ENCODE peak calls at places on chromosomes 16 and 17, in six cellular contexts. K is HFF-Myc, C is heart left ventricle, R is tibial nerve, J is heart right ventricle, B is mammary epithelial cell. P is an unnamed sample.

GRCh38 chr17:27429666-27430382 is 26.4 kb upstream of the KSR1 start:
- DNase-seq in R (no peak), C (no peak), J (no peak), B (no peak), K (no peak), P (no peak)

GRCh38 chr16:5615868-5616642 is 518.5 kb upstream of the EEF2KMT start:
- DNase-seq in K (peak), R (peak), C (peak), B (no peak), J (peak), P (no peak)

GRCh38 chr16:77406680-77407079 is 28.2 kb downstream of the ADAMTS18 start:
- DNase-seq in R (no peak), B (peak), J (no peak), C (no peak), K (no peak), P (no peak)

GRCh38 chr16:30417447-30418349 is 10.3 kb downstream of the ZNF771 start:
- DNase-seq in C (peak), J (peak), R (no peak), B (peak), K (peak), P (peak)

GRCh38 chr16:72400257-72401078 is 228.5 kb upstream of the PMFBP1 start:
- DNase-seq in J (peak), R (peak), K (peak), C (peak), B (peak), P (no peak)

GRCh38 chr17:8021565-8022357 is 17.1 kb upstream of the ALOX15B start:
- DNase-seq in J (no peak), C (no peak), K (no peak), R (no peak), B (no peak), P (no peak)

GRCh38 chr17:12099412-12099811 is 78.7 kb downstream of the MAP2K4 start:
- DNase-seq in J (no peak), B (no peak), C (no peak), K (no peak), R (no peak), P (no peak)

GRCh38 chr17:66309793-66310192 is 7.4 kb downstream of the PRKCA start:
- DNase-seq in B (no peak), C (no peak), J (no peak), K (no peak), R (no peak), P (no peak)

GRCh38 chr17:2123467-2124251 is 68.8 kb downstream of the HIC1 start:
- DNase-seq in R (no peak), B (no peak), C (no peak), K (no peak), J (peak), P (no peak)

GRCh38 chr17:41907185-41907556 is 11.6 kb downstream of the ACLY start:
- DNase-seq in R (no peak), B (no peak), K (peak), C (no peak), J (no peak), P (peak)

GRCh38 chr17:39485555-39485954 is 24.3 kb downstream of the CDK12 start:
- DNase-seq in C (no peak), J (no peak), B (peak), R (no peak), K (no peak), P (peak)

GRCh38 chr16:85947511-85948509 is 48.8 kb downstream of the IRF8 start:
- DNase-seq in B (no peak), J (no peak), C (no peak), R (no peak), K (no peak), P (no peak)

GRCh38 chr17:66367112-66367511 is 64.7 kb downstream of the PRKCA start:
- DNase-seq in B (no peak), R (no peak), K (no peak), J (no peak), C (no peak), P (no peak)

GRCh38 chr17:82249896-82250581 is 21.2 kb downstream of the SLC16A3 start:
- DNase-seq in B (no peak), K (no peak), R (no peak), C (no peak), J (no peak), P (no peak)

GRCh38 chr16:55944377-55944802 is 69.2 kb upstream of the CES5A start:
- DNase-seq in J (peak), C (peak), K (peak), R (peak), B (peak), P (no peak)

GRCh38 chr16:19153876-19154275 is 14.2 kb upstream of the SYT17 start:
- DNase-seq in R (no peak), C (no peak), B (no peak), K (no peak), J (no peak), P (no peak)

GRCh38 chr17:48336986-48337385 is 93.0 kb downstream of the SKAP1 start:
- DNase-seq in K (no peak), C (no peak), B (no peak), R (no peak), J (no peak), P (no peak)

GRCh38 chr16:48158296-48158695 is 2.5 kb upstream of the ABCC12 start:
- DNase-seq in J (no peak), C (no peak), R (no peak), K (no peak), B (peak), P (peak)

GRCh38 chr17:72171703-72172670 is 51.2 kb downstream of the SOX9 start:
- DNase-seq in B (no peak), K (no peak), C (no peak), R (no peak), J (no peak), P (no peak)

GRCh38 chr17:14784997-14785696 is 480.0 kb downstream of the PMP22 start:
- DNase-seq in C (no peak), B (peak), J (no peak), R (no peak), K (no peak), P (no peak)

GRCh38 chr17:42843358-42843934 is 934 bp upstream of the AOC2 start:
- DNase-seq in C (peak), R (peak), B (peak), J (peak), K (no peak), P (no peak)

GRCh38 chr16:71214771-71215381 is 15.6 kb downstream of the HYDIN start:
- DNase-seq in B (peak), C (no peak), K (no peak), J (no peak), R (no peak), P (no peak)

GRCh38 chr16:86307518-86307903 is 202.8 kb upstream of the FOXF1 start:
- DNase-seq in R (no peak), C (no peak), J (no peak), K (no peak), B (peak), P (peak)

GRCh38 chr16:66949472-66949871 is 11.6 kb upstream of the CES3 start:
- DNase-seq in R (no peak), K (no peak), B (no peak), C (no peak), J (no peak), P (no peak)

GRCh38 chr16:2229091-2229490 is 5.7 kb downstream of the E4F1 start:
- DNase-seq in C (no peak), B (no peak), J (no peak), R (no peak), K (no peak), P (no peak)

GRCh38 chr16:11670171-11671131 is 2.2 kb downstream of the SNN start:
- DNase-seq in K (no peak), B (no peak), C (no peak), R (no peak), J (no peak), P (no peak)

GRCh38 chr17:17935321-17936271 is 36.6 kb downstream of the TOM1L2 start:
- DNase-seq in B (peak), K (no peak), J (no peak), C (no peak), R (peak), P (peak)

GRCh38 chr16:56800355-56800754 is 64.7 kb upstream of the SLC12A3 start:
- DNase-seq in B (no peak), C (no peak), R (no peak), J (no peak), K (no peak), P (no peak)

GRCh38 chr16:49601541-49601940 is 227.9 kb downstream of the C16orf78 start:
- DNase-seq in B (no peak), R (no peak), K (no peak), J (no peak), C (no peak), P (no peak)

GRCh38 chr16:49600541-49600940 is 226.9 kb downstream of the C16orf78 start:
- DNase-seq in B (no peak), R (no peak), C (no peak), K (no peak), J (no peak), P (no peak)

GRCh38 chr16:49603956-49604355 is 230.4 kb downstream of the C16orf78 start:
- DNase-seq in K (no peak), R (no peak), J (no peak), B (no peak), C (no peak), P (no peak)

GRCh38 chr16:49600976-49601375 is 227.4 kb downstream of the C16orf78 start:
- DNase-seq in K (no peak), R (no peak), C (no peak), B (no peak), J (no peak), P (no peak)

DNA sequence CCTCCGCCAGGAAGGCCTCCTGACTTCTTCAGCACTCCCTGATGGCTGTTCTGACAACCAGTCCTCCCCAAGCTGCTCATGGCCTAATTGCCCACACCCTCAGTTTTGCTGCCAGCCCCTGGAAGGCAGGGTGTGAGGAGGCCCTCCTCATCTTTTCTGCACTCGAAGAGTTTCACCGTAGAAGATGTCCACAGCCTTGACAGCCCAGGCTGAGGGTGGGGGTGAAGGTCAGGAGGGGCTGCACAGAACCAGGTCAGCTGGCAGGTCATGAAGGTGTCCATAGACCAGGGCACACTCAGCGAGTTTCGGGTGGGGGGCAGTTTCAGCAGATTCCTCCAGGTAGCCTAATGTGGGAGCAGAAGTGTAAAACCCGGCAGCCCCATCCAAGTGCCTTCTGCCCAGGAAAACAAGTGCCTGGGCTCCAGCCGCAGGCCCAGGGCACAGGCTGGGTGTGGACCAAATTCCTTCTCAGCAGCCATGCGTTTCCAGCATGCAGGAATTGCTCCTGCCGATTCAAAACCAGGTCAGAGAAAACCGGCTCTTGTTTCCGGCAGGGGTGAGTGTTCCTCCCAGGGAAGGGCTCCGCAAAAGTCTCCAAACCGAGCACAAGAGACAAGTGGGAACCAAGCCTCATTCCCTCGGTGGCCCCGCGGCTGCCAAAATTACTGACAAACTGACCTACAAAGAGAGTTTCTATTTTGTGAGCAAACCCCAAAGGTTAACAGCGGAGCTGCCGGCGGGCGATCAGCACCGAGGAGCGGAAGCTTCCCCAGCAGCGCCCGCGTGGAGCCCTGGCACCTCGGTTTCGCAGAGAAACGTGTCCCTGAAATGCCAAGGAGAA is 228.8 kb downstream of the C16orf78 start:
- DNase-seq in C (no peak), J (no peak), K (no peak), B (no peak), R (no peak), P (no peak)
- H3K4me3 ChIP-seq in C (no peak), J (no peak), K (no peak), B (no peak), R (no peak), P (no peak)

DNA sequence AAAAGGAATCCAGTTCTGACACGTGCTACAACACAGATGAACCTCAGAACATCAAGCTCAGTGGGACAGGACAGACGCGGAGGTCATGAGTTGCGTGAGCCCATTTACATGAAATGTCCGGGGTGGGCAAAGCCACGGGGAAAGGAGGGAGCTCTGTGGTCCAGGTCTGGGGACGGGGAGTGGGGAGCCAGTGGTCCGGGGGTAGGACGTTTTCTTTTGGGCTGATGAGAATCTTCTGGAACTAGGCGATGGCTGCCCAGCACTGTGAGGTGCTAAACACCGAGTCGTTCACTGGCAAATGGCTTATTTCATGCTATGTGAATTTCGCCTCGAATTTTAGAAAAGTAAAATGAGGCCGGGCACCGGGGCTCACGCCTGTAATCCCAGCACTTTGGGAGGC is 2.6 kb upstream of the LMF1 start:
- DNase-seq in B (no peak), K (no peak), R (no peak), J (no peak), C (no peak), P (no peak)
- TF ChIP-seq CTCF in B (no peak), K (no peak), R (no peak), J (no peak), C (no peak), P (no peak)

GRCh38 chr17:56009795-56010715 is 143.2 kb upstream of the ANKFN1 start:
- DNase-seq in B (no peak), J (no peak), C (no peak), K (no peak), R (no peak), P (no peak)
- H3K4me3 ChIP-seq in B (no peak), J (no peak), C (no peak), K (no peak), R (no peak), P (no peak)

GRCh38 chr17:44222112-44222869 is 2.8 kb upstream of the UBTF start:
- DNase-seq in C (peak), B (peak), R (peak), J (peak), K (no peak), P (no peak)
- TF ChIP-seq CTCF in C (peak), B (no peak), R (no peak), J (peak), K (peak), P (peak)

DNA sequence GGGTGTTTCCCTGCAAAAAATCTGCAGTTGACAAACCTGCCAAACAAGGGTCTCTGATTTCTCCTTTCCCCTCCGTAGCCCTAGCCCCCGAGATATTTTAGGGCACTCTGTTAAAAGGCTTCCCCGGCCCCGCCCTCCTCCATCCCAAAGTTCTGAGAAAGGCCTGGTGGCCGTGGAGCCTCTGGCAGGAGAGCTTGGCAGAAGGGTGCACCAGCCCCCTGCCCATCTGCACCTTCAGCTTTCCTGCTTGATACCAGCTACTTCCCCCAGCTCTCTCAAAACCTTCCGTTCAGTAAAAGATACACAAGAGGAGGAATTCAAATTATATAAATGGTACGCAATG is 711 bp upstream of the CANT1 start:
- DNase-seq in B (no peak), J (no peak), C (no peak), K (no peak), R (no peak), P (no peak)
- H3K4me3 ChIP-seq in B (no peak), J (peak), C (peak), K (peak), R (peak), P (peak)